ENCODE peak calls at places on chromosomes 12 and 14, in nine cellular contexts. T, Y, B, W, G, Q, N, V and D are unnamed samples.

GRCh38 chr14:74608959-74609611 is 3.0 kb downstream of the LTBP2 start:
- DNase-seq in T (no peak), Y (peak; percentile 79), B (peak; percentile 87), W (peak; percentile 53), G (peak; percentile 88), Q (peak; percentile 14), N (peak; percentile 81), V (peak; percentile 77), D (peak; percentile 71)

GRCh38 chr14:80364274-80364673 is 153.0 kb upstream of the DIO2 start:
- DNase-seq in T (no peak), Y (no peak), B (peak; percentile 28), W (no peak), G (no peak), Q (no peak), N (no peak), V (no peak), D (no peak)

GRCh38 chr14:52059614-52060013 is 9.2 kb downstream of the NID2 start:
- DNase-seq in T (no peak), Y (no peak), B (peak; percentile 53), W (no peak), G (no peak), Q (no peak), N (no peak), V (no peak), D (no peak)

GRCh38 chr12:6860942-6861341 is 6.4 kb upstream of the TPI1 start:
- DNase-seq in T (no peak), Y (no peak), B (no peak), W (no peak), G (no peak), Q (no peak), N (no peak), V (no peak), D (no peak)

GRCh38 chr14:51269634-51270033 is 29.6 kb downstream of the TMX1 start:
- DNase-seq in T (no peak), Y (no peak), B (no peak), W (no peak), G (no peak), Q (no peak), N (no peak), V (no peak), D (no peak)

GRCh38 chr14:78253986-78254385 is 83.8 kb downstream of the NRXN3 start:
- DNase-seq in T (no peak), Y (no peak), B (peak; percentile 71), W (no peak), G (no peak), Q (no peak), N (no peak), V (no peak), D (no peak)

GRCh38 chr12:92552412-92553108 is 150.2 kb upstream of the PLEKHG7 start:
- DNase-seq in T (no peak), Y (no peak), B (no peak), W (no peak), G (no peak), Q (no peak), N (no peak), V (no peak), D (no peak)

GRCh38 chr14:91228112-91229004 is 16.1 kb downstream of the GPR68 start:
- DNase-seq in T (no peak), Y (no peak), B (peak; percentile 74), W (no peak), G (no peak), Q (no peak), N (peak; percentile 52), V (peak; percentile 72), D (peak; percentile 80)

GRCh38 chr14:24155100-24155499 is 6.0 kb upstream of the IRF9 start:
- DNase-seq in T (no peak), Y (no peak), B (no peak), W (no peak), G (no peak), Q (no peak), N (no peak), V (no peak), D (no peak)

GRCh38 chr14:59305836-59306555 is 117.5 kb downstream of the DAAM1 start:
- DNase-seq in T (peak; percentile 28), Y (no peak), B (peak; percentile 51), W (no peak), G (no peak), Q (no peak), N (no peak), V (no peak), D (no peak)